ENCODE peak calls at places on chromosome 5, in seven cellular contexts. One of them, this sample, is unnamed.

GRCh38 chr5:151743535-151743934 is 14.9 kb downstream of the ATOX1 start:
- DNase-seq in transverse colon: no peak
- DNase-seq in lung: no peak
- DNase-seq in lower lobe of right lung: no peak
- DNase-seq in CD8-positive, alpha-beta memory T cell: no peak
- DNase-seq in choroid plexus epithelial cell: no peak
- DNase-seq in fibroblast of pulmonary artery: no peak
- DNase-seq in this sample: no peak

GRCh38 chr5:62432618-62433064 is 20.1 kb downstream of the IPO11 start:
- DNase-seq in fibroblast of pulmonary artery: peak; percentile 29
- DNase-seq in choroid plexus epithelial cell: peak; percentile 8
- DNase-seq in transverse colon: no peak
- DNase-seq in lower lobe of right lung: no peak
- DNase-seq in lung: no peak
- DNase-seq in CD8-positive, alpha-beta memory T cell: no peak
- DNase-seq in this sample: no peak

GRCh38 chr5:167916706-167917105 is 374.7 kb upstream of the WWC1 start:
- DNase-seq in lung: no peak
- DNase-seq in fibroblast of pulmonary artery: peak; percentile 43
- DNase-seq in transverse colon: peak; percentile 14
- DNase-seq in lower lobe of right lung: no peak
- DNase-seq in choroid plexus epithelial cell: peak; percentile 71
- DNase-seq in CD8-positive, alpha-beta memory T cell: no peak
- DNase-seq in this sample: no peak

GRCh38 chr5:51380603-51381207 is 2.5 kb upstream of the ISL1 start:
- DNase-seq in lung: no peak
- DNase-seq in CD8-positive, alpha-beta memory T cell: no peak
- DNase-seq in transverse colon: no peak
- DNase-seq in lower lobe of right lung: no peak
- DNase-seq in choroid plexus epithelial cell: peak; percentile 37
- DNase-seq in fibroblast of pulmonary artery: peak; percentile 34
- DNase-seq in this sample: peak; percentile 20

GRCh38 chr5:61523997-61524396 is 191.9 kb downstream of the ZSWIM6 start:
- DNase-seq in CD8-positive, alpha-beta memory T cell: no peak
- DNase-seq in choroid plexus epithelial cell: no peak
- DNase-seq in fibroblast of pulmonary artery: no peak
- DNase-seq in lung: no peak
- DNase-seq in lower lobe of right lung: no peak
- DNase-seq in transverse colon: no peak
- DNase-seq in this sample: no peak

GRCh38 chr5:124546643-124547042 is 199.8 kb downstream of the ZNF608 start:
- DNase-seq in fibroblast of pulmonary artery: peak; percentile 55
- DNase-seq in choroid plexus epithelial cell: peak; percentile 52
- DNase-seq in lower lobe of right lung: no peak
- DNase-seq in CD8-positive, alpha-beta memory T cell: no peak
- DNase-seq in transverse colon: no peak
- DNase-seq in lung: no peak
- DNase-seq in this sample: no peak

GRCh38 chr5:30846171-30846570 is 347.3 kb upstream of the CDH6 start:
- DNase-seq in lung: no peak
- DNase-seq in CD8-positive, alpha-beta memory T cell: no peak
- DNase-seq in transverse colon: no peak
- DNase-seq in fibroblast of pulmonary artery: no peak
- DNase-seq in lower lobe of right lung: no peak
- DNase-seq in choroid plexus epithelial cell: peak; percentile 51
- DNase-seq in this sample: no peak

GRCh38 chr5:138389332-138389731 is 36.8 kb downstream of the KDM3B start:
- DNase-seq in fibroblast of pulmonary artery: peak; percentile 13
- DNase-seq in choroid plexus epithelial cell: no peak
- DNase-seq in lung: no peak
- DNase-seq in transverse colon: no peak
- DNase-seq in lower lobe of right lung: no peak
- DNase-seq in CD8-positive, alpha-beta memory T cell: no peak
- DNase-seq in this sample: no peak

GRCh38 chr5:82885657-82886389 is 191.4 kb downstream of the TMEM167A start:
- DNase-seq in CD8-positive, alpha-beta memory T cell: no peak
- DNase-seq in choroid plexus epithelial cell: peak; percentile 13
- DNase-seq in transverse colon: no peak
- DNase-seq in lower lobe of right lung: no peak
- DNase-seq in lung: no peak
- DNase-seq in fibroblast of pulmonary artery: no peak
- DNase-seq in this sample: no peak

GRCh38 chr5:1521671-1522600 is 1.8 kb downstream of the LPCAT1 start:
- DNase-seq in lower lobe of right lung: peak; percentile 58
- DNase-seq in lung: peak; percentile 34
- DNase-seq in transverse colon: peak; percentile 7
- DNase-seq in CD8-positive, alpha-beta memory T cell: no peak
- DNase-seq in choroid plexus epithelial cell: peak; percentile 86
- DNase-seq in fibroblast of pulmonary artery: peak; percentile 70
- DNase-seq in this sample: no peak

GRCh38 chr5:10578869-10579268 is 15.0 kb downstream of the ANKRD33B start:
- DNase-seq in transverse colon: no peak
- DNase-seq in CD8-positive, alpha-beta memory T cell: no peak
- DNase-seq in fibroblast of pulmonary artery: no peak
- DNase-seq in lung: no peak
- DNase-seq in lower lobe of right lung: no peak
- DNase-seq in choroid plexus epithelial cell: no peak
- DNase-seq in this sample: peak; percentile 75

GRCh38 chr5:42858709-42859108 is 47.0 kb upstream of the SELENOP start:
- DNase-seq in lung: no peak
- DNase-seq in choroid plexus epithelial cell: no peak
- DNase-seq in fibroblast of pulmonary artery: no peak
- DNase-seq in transverse colon: peak; percentile 27
- DNase-seq in CD8-positive, alpha-beta memory T cell: no peak
- DNase-seq in lower lobe of right lung: no peak
- DNase-seq in this sample: no peak

GRCh38 chr5:43335681-43336080 is 22.5 kb upstream of the HMGCS1 start:
- DNase-seq in choroid plexus epithelial cell: no peak
- DNase-seq in lower lobe of right lung: no peak
- DNase-seq in fibroblast of pulmonary artery: no peak
- DNase-seq in transverse colon: no peak
- DNase-seq in lung: no peak
- DNase-seq in CD8-positive, alpha-beta memory T cell: no peak
- DNase-seq in this sample: no peak

GRCh38 chr5:171676286-171676944 is 109.2 kb upstream of the SMIM23 start:
- DNase-seq in choroid plexus epithelial cell: no peak
- DNase-seq in lung: no peak
- DNase-seq in fibroblast of pulmonary artery: no peak
- DNase-seq in CD8-positive, alpha-beta memory T cell: no peak
- DNase-seq in transverse colon: no peak
- DNase-seq in lower lobe of right lung: peak; percentile 60
- DNase-seq in this sample: no peak

GRCh38 chr5:156121234-156121633 is 205.7 kb upstream of the SGCD start:
- DNase-seq in lower lobe of right lung: no peak
- DNase-seq in transverse colon: no peak
- DNase-seq in fibroblast of pulmonary artery: no peak
- DNase-seq in lung: no peak
- DNase-seq in choroid plexus epithelial cell: peak; percentile 4
- DNase-seq in CD8-positive, alpha-beta memory T cell: no peak
- DNase-seq in this sample: no peak

GRCh38 chr5:74641014-74641777 is 668 bp upstream of the ENC1 start:
- DNase-seq in fibroblast of pulmonary artery: peak; percentile 76
- DNase-seq in choroid plexus epithelial cell: peak; percentile 80
- DNase-seq in CD8-positive, alpha-beta memory T cell: peak; percentile 21
- DNase-seq in lower lobe of right lung: peak; percentile 90
- DNase-seq in lung: peak; percentile 81
- DNase-seq in transverse colon: peak; percentile 93
- DNase-seq in this sample: no peak

DNA sequence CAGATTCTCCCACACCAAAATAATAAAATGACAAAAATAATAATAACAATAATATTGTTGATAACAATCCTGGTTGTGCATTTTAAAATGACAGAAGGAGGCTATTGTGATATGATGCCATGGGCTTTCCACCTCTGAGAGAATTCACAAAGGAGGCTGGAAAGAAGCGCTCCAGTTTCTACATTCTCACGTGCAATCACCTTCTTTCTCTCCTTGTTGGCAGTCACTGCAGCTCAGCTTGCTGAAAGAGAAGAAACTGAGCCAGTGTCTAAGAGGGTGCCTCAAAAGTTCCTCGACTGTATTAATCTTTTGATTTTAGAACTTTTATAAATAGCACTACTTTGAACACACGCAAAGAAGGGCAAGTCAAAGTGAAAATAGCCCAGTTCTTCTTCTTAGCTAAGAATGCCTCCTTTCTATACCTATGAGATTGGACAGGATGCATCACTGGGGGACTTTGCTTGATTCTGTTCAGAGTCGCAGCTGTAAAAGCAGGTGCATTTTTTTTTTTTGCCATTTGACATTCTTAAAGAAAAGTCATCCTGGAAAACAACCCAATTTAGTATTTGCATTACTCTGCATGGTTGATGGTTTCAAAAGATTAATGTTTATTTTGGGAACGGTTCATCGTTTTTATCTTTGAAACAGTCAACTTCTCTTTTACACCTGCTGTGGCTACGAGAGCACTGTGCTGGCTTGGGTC is 12.4 kb upstream of the SUB1 start:
- DNase-seq in fibroblast of pulmonary artery: no peak
- DNase-seq in transverse colon: no peak
- DNase-seq in choroid plexus epithelial cell: no peak
- DNase-seq in lower lobe of right lung: no peak
- DNase-seq in CD8-positive, alpha-beta memory T cell: no peak
- DNase-seq in lung: no peak
- DNase-seq in this sample: no peak
- H3K4me3 ChIP-seq in fibroblast of pulmonary artery: no peak overlapping the region
- H3K4me3 ChIP-seq in transverse colon: no peak overlapping the region
- H3K4me3 ChIP-seq in choroid plexus epithelial cell: no peak overlapping the region
- H3K4me3 ChIP-seq in lower lobe of right lung: no peak overlapping the region
- H3K4me3 ChIP-seq in CD8-positive, alpha-beta memory T cell: no peak overlapping the region
- H3K4me3 ChIP-seq in lung: no peak overlapping the region
- H3K4me3 ChIP-seq in this sample: no peak overlapping the region

DNA sequence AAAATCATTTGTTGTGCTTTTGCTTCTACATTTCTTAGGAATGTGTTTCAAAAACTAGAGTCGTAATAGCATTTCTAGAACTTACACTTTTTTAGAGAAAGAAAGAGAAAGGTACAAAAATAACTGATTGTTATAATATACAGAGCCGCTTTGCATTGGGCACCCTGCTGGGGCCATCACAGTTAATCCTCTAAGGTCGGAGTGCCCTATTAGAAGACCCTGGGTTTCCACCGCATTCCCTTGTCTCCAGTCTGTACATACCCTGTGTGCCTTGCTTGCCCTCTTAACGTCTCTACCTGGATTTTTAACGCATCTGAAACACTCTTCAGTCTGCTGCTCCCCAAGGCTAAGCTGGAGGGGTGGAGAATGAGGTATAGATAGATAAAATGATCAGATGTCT is 1.3 kb downstream of the MARVELD2 start:
- DNase-seq in choroid plexus epithelial cell: no peak
- DNase-seq in lung: no peak
- DNase-seq in lower lobe of right lung: no peak
- DNase-seq in CD8-positive, alpha-beta memory T cell: no peak
- DNase-seq in transverse colon: no peak
- DNase-seq in fibroblast of pulmonary artery: no peak
- DNase-seq in this sample: no peak
- H3K4me3 ChIP-seq in choroid plexus epithelial cell: no peak overlapping the region
- H3K4me3 ChIP-seq in lung: no peak overlapping the region
- H3K4me3 ChIP-seq in lower lobe of right lung: peak overlapping the region; percentile 77
- H3K4me3 ChIP-seq in CD8-positive, alpha-beta memory T cell: no peak overlapping the region
- H3K4me3 ChIP-seq in transverse colon: peak overlapping the region; percentile 49
- H3K4me3 ChIP-seq in fibroblast of pulmonary artery: no peak overlapping the region
- H3K4me3 ChIP-seq in this sample: no peak overlapping the region

GRCh38 chr5:16180789-16181082 is 1.1 kb upstream of the MARCHF11 start:
- DNase-seq in choroid plexus epithelial cell: no peak
- DNase-seq in transverse colon: no peak
- DNase-seq in fibroblast of pulmonary artery: no peak
- DNase-seq in lung: no peak
- DNase-seq in lower lobe of right lung: no peak
- DNase-seq in CD8-positive, alpha-beta memory T cell: no peak
- DNase-seq in this sample: no peak

GRCh38 chr5:16178745-16179372 is 732 bp downstream of the MARCHF11 start:
- DNase-seq in lung: peak; percentile 48
- DNase-seq in fibroblast of pulmonary artery: peak; percentile 68
- DNase-seq in lower lobe of right lung: peak; percentile 63
- DNase-seq in choroid plexus epithelial cell: peak; percentile 73
- DNase-seq in CD8-positive, alpha-beta memory T cell: no peak
- DNase-seq in transverse colon: peak; percentile 44
- DNase-seq in this sample: no peak

GRCh38 chr5:16179936-16180788 is 571 bp upstream of the MARCHF11 start:
- DNase-seq in lung: no peak
- DNase-seq in CD8-positive, alpha-beta memory T cell: no peak
- DNase-seq in fibroblast of pulmonary artery: no peak
- DNase-seq in lower lobe of right lung: no peak
- DNase-seq in choroid plexus epithelial cell: no peak
- DNase-seq in transverse colon: no peak
- DNase-seq in this sample: no peak

DNA sequence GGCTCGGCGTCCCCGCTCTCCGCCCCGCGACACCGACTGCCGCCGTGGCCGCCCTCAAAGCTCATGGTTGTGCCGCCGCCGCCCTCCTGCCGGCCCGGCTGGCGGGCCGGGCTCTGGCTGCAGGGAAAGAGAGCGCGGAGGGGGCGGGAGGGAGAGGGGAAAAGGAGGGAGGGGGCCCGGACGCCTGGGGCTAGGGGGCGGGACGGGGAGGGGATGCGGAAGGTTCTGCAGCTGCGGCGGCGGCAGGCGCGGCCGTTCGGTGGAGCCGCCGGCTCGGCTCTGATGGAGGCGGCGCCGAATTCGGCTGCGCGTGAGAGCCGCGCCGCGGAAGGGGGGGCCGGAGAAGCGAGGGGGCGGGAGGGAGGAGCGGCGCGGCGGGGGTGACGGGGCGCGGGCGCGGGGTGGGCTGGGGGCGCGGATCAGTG is at the start of gene MARCHF11:
- DNase-seq in fibroblast of pulmonary artery: no peak
- DNase-seq in CD8-positive, alpha-beta memory T cell: no peak
- DNase-seq in lower lobe of right lung: no peak
- DNase-seq in choroid plexus epithelial cell: no peak
- DNase-seq in lung: no peak
- DNase-seq in transverse colon: no peak
- DNase-seq in this sample: no peak
- H3K4me3 ChIP-seq in fibroblast of pulmonary artery: no peak within 1 kb of the TSS
- H3K4me3 ChIP-seq in CD8-positive, alpha-beta memory T cell: no peak within 1 kb of the TSS
- H3K4me3 ChIP-seq in lower lobe of right lung: no peak within 1 kb of the TSS
- H3K4me3 ChIP-seq in choroid plexus epithelial cell: peak within 1 kb of the TSS; percentile 48
- H3K4me3 ChIP-seq in lung: no peak within 1 kb of the TSS
- H3K4me3 ChIP-seq in transverse colon: no peak within 1 kb of the TSS
- H3K4me3 ChIP-seq in this sample: no peak within 1 kb of the TSS

GRCh38 chr5:140557965-140558364 is 692 bp upstream of the SRA1 start:
- DNase-seq in lower lobe of right lung: no peak
- DNase-seq in choroid plexus epithelial cell: no peak
- DNase-seq in fibroblast of pulmonary artery: no peak
- DNase-seq in CD8-positive, alpha-beta memory T cell: no peak
- DNase-seq in lung: no peak
- DNase-seq in transverse colon: no peak
- DNase-seq in this sample: no peak

GRCh38 chr5:140554454-140554853 is 2.8 kb downstream of the SRA1 start:
- DNase-seq in fibroblast of pulmonary artery: peak; percentile 68
- DNase-seq in lung: no peak
- DNase-seq in CD8-positive, alpha-beta memory T cell: no peak
- DNase-seq in choroid plexus epithelial cell: peak; percentile 79
- DNase-seq in lower lobe of right lung: no peak
- DNase-seq in transverse colon: no peak
- DNase-seq in this sample: peak; percentile 38

GRCh38 chr5:140557136-140557805 is at the start of gene SRA1:
- DNase-seq in choroid plexus epithelial cell: peak; percentile 92
- DNase-seq in lung: peak; percentile 93
- DNase-seq in transverse colon: peak; percentile 95
- DNase-seq in lower lobe of right lung: peak; percentile 96
- DNase-seq in fibroblast of pulmonary artery: peak; percentile 91
- DNase-seq in CD8-positive, alpha-beta memory T cell: peak; percentile 79
- DNase-seq in this sample: peak; percentile 50

GRCh38 chr5:140556438-140556837 is 835 bp downstream of the SRA1 start:
- DNase-seq in lower lobe of right lung: no peak
- DNase-seq in CD8-positive, alpha-beta memory T cell: peak; percentile 12
- DNase-seq in choroid plexus epithelial cell: peak; percentile 71
- DNase-seq in fibroblast of pulmonary artery: peak; percentile 45
- DNase-seq in lung: no peak
- DNase-seq in transverse colon: no peak
- DNase-seq in this sample: no peak

GRCh38 chr5:140555747-140556312 is 1.4 kb downstream of the SRA1 start:
- DNase-seq in transverse colon: no peak
- DNase-seq in fibroblast of pulmonary artery: no peak
- DNase-seq in CD8-positive, alpha-beta memory T cell: no peak
- DNase-seq in lung: no peak
- DNase-seq in lower lobe of right lung: no peak
- DNase-seq in choroid plexus epithelial cell: no peak
- DNase-seq in this sample: no peak
- H3K4me3 ChIP-seq in transverse colon: no peak overlapping the region
- H3K4me3 ChIP-seq in fibroblast of pulmonary artery: peak overlapping the region; percentile 79
- H3K4me3 ChIP-seq in CD8-positive, alpha-beta memory T cell: peak overlapping the region; percentile 60
- H3K4me3 ChIP-seq in lung: no peak overlapping the region
- H3K4me3 ChIP-seq in lower lobe of right lung: peak overlapping the region; percentile 66
- H3K4me3 ChIP-seq in choroid plexus epithelial cell: peak overlapping the region; percentile 87
- H3K4me3 ChIP-seq in this sample: peak overlapping the region; percentile 79

This sample was measured in Jurkat, Clone E6-1.